ENCODE peak calls at places on chromosomes 5 and 9, in nine cellular contexts. One of them, this sample, is unnamed.

GRCh38 chr9:94932647-94933415 is 206.3 kb downstream of the AOPEP start:
- DNase-seq in ascending aorta: no peak
- DNase-seq in RKO: no peak
- DNase-seq in germinal center: no peak
- DNase-seq in activated CD4-positive, alpha-beta T cell treated with anti-CD3 and anti-CD28 coated beads for 24 hours: no peak
- DNase-seq in AG04450: no peak
- DNase-seq in colonic mucosa: peak
- DNase-seq in upper lobe of right lung: no peak
- DNase-seq in cardiac muscle cell: no peak
- DNase-seq in this sample: no peak

GRCh38 chr9:93896093-93896492 is 59.1 kb downstream of the BARX1 start:
- DNase-seq in germinal center: peak
- DNase-seq in colonic mucosa: no peak
- DNase-seq in activated CD4-positive, alpha-beta T cell treated with anti-CD3 and anti-CD28 coated beads for 24 hours: no peak
- DNase-seq in upper lobe of right lung: peak
- DNase-seq in RKO: no peak
- DNase-seq in cardiac muscle cell: no peak
- DNase-seq in ascending aorta: no peak
- DNase-seq in AG04450: no peak
- DNase-seq in this sample: no peak

GRCh38 chr9:106019702-106020101 is 325.4 kb downstream of the TMEM38B start:
- DNase-seq in germinal center: no peak
- DNase-seq in upper lobe of right lung: no peak
- DNase-seq in ascending aorta: no peak
- DNase-seq in RKO: no peak
- DNase-seq in AG04450: no peak
- DNase-seq in activated CD4-positive, alpha-beta T cell treated with anti-CD3 and anti-CD28 coated beads for 24 hours: no peak
- DNase-seq in colonic mucosa: no peak
- DNase-seq in cardiac muscle cell: no peak
- DNase-seq in this sample: no peak

GRCh38 chr9:123739387-123739786 is 190.5 kb downstream of the DENND1A start:
- DNase-seq in upper lobe of right lung: no peak
- DNase-seq in colonic mucosa: no peak
- DNase-seq in activated CD4-positive, alpha-beta T cell treated with anti-CD3 and anti-CD28 coated beads for 24 hours: no peak
- DNase-seq in germinal center: no peak
- DNase-seq in AG04450: no peak
- DNase-seq in ascending aorta: no peak
- DNase-seq in cardiac muscle cell: no peak
- DNase-seq in RKO: no peak
- DNase-seq in this sample: no peak

GRCh38 chr9:36876056-36876455 is 158.0 kb downstream of the PAX5 start:
- DNase-seq in AG04450: no peak
- DNase-seq in RKO: no peak
- DNase-seq in germinal center: no peak
- DNase-seq in activated CD4-positive, alpha-beta T cell treated with anti-CD3 and anti-CD28 coated beads for 24 hours: no peak
- DNase-seq in colonic mucosa: no peak
- DNase-seq in ascending aorta: no peak
- DNase-seq in upper lobe of right lung: peak
- DNase-seq in cardiac muscle cell: no peak
- DNase-seq in this sample: no peak

GRCh38 chr9:124187311-124187710 is 70.4 kb upstream of the NEK6 start:
- DNase-seq in activated CD4-positive, alpha-beta T cell treated with anti-CD3 and anti-CD28 coated beads for 24 hours: no peak
- DNase-seq in cardiac muscle cell: no peak
- DNase-seq in ascending aorta: no peak
- DNase-seq in RKO: no peak
- DNase-seq in germinal center: no peak
- DNase-seq in upper lobe of right lung: no peak
- DNase-seq in AG04450: no peak
- DNase-seq in colonic mucosa: no peak
- DNase-seq in this sample: no peak

GRCh38 chr9:110936719-110937452 is 101.4 kb downstream of the LPAR1 start:
- DNase-seq in cardiac muscle cell: peak
- DNase-seq in activated CD4-positive, alpha-beta T cell treated with anti-CD3 and anti-CD28 coated beads for 24 hours: no peak
- DNase-seq in AG04450: no peak
- DNase-seq in upper lobe of right lung: no peak
- DNase-seq in colonic mucosa: no peak
- DNase-seq in germinal center: no peak
- DNase-seq in RKO: no peak
- DNase-seq in ascending aorta: no peak
- DNase-seq in this sample: no peak

GRCh38 chr5:107671742-107672211 is 1.0 kb upstream of the EFNA5 start:
- DNase-seq in colonic mucosa: no peak
- DNase-seq in RKO: peak
- DNase-seq in upper lobe of right lung: no peak
- DNase-seq in activated CD4-positive, alpha-beta T cell treated with anti-CD3 and anti-CD28 coated beads for 24 hours: no peak
- DNase-seq in AG04450: no peak
- DNase-seq in cardiac muscle cell: peak
- DNase-seq in ascending aorta: no peak
- DNase-seq in germinal center: peak
- DNase-seq in this sample: no peak

GRCh38 chr9:70639853-70640814 is 225.7 kb upstream of the KLF9 start:
- DNase-seq in germinal center: no peak
- DNase-seq in AG04450: peak
- DNase-seq in RKO: peak
- DNase-seq in activated CD4-positive, alpha-beta T cell treated with anti-CD3 and anti-CD28 coated beads for 24 hours: no peak
- DNase-seq in cardiac muscle cell: peak
- DNase-seq in colonic mucosa: no peak
- DNase-seq in ascending aorta: no peak
- DNase-seq in upper lobe of right lung: no peak
- DNase-seq in this sample: peak

GRCh38 chr5:157100140-157100679 is 8.6 kb downstream of the HAVCR2 start:
- DNase-seq in colonic mucosa: no peak
- DNase-seq in AG04450: no peak
- DNase-seq in upper lobe of right lung: no peak
- DNase-seq in RKO: peak
- DNase-seq in germinal center: no peak
- DNase-seq in cardiac muscle cell: peak
- DNase-seq in ascending aorta: no peak
- DNase-seq in activated CD4-positive, alpha-beta T cell treated with anti-CD3 and anti-CD28 coated beads for 24 hours: no peak
- DNase-seq in this sample: peak

GRCh38 chr5:177367323-177367848 is 9.7 kb downstream of the RGS14 start:
- DNase-seq in activated CD4-positive, alpha-beta T cell treated with anti-CD3 and anti-CD28 coated beads for 24 hours: no peak
- DNase-seq in colonic mucosa: no peak
- DNase-seq in AG04450: no peak
- DNase-seq in ascending aorta: no peak
- DNase-seq in upper lobe of right lung: no peak
- DNase-seq in RKO: no peak
- DNase-seq in cardiac muscle cell: no peak
- DNase-seq in germinal center: no peak
- DNase-seq in this sample: no peak

GRCh38 chr9:90787771-90788460 is 13.7 kb upstream of the SYK start:
- DNase-seq in activated CD4-positive, alpha-beta T cell treated with anti-CD3 and anti-CD28 coated beads for 24 hours: no peak
- DNase-seq in germinal center: no peak
- DNase-seq in colonic mucosa: no peak
- DNase-seq in AG04450: no peak
- DNase-seq in RKO: no peak
- DNase-seq in ascending aorta: no peak
- DNase-seq in upper lobe of right lung: no peak
- DNase-seq in cardiac muscle cell: no peak
- DNase-seq in this sample: no peak

GRCh38 chr9:88481933-88482332 is 53.0 kb upstream of the NXNL2 start:
- DNase-seq in upper lobe of right lung: no peak
- DNase-seq in RKO: no peak
- DNase-seq in ascending aorta: no peak
- DNase-seq in activated CD4-positive, alpha-beta T cell treated with anti-CD3 and anti-CD28 coated beads for 24 hours: no peak
- DNase-seq in germinal center: no peak
- DNase-seq in cardiac muscle cell: no peak
- DNase-seq in AG04450: no peak
- DNase-seq in colonic mucosa: no peak
- DNase-seq in this sample: no peak

GRCh38 chr5:6686916-6687409 is 26.3 kb upstream of the TENT4A start:
- DNase-seq in cardiac muscle cell: peak
- DNase-seq in activated CD4-positive, alpha-beta T cell treated with anti-CD3 and anti-CD28 coated beads for 24 hours: no peak
- DNase-seq in ascending aorta: no peak
- DNase-seq in germinal center: no peak
- DNase-seq in upper lobe of right lung: no peak
- DNase-seq in AG04450: no peak
- DNase-seq in RKO: no peak
- DNase-seq in colonic mucosa: no peak
- DNase-seq in this sample: peak

GRCh38 chr9:119078015-119078414 is 291.2 kb downstream of the BRINP1 start:
- DNase-seq in RKO: no peak
- DNase-seq in upper lobe of right lung: no peak
- DNase-seq in ascending aorta: no peak
- DNase-seq in activated CD4-positive, alpha-beta T cell treated with anti-CD3 and anti-CD28 coated beads for 24 hours: no peak
- DNase-seq in germinal center: no peak
- DNase-seq in AG04450: no peak
- DNase-seq in colonic mucosa: no peak
- DNase-seq in cardiac muscle cell: no peak
- DNase-seq in this sample: no peak

GRCh38 chr9:99595796-99596195 is 225.9 kb upstream of the NR4A3 start:
- DNase-seq in cardiac muscle cell: no peak
- DNase-seq in activated CD4-positive, alpha-beta T cell treated with anti-CD3 and anti-CD28 coated beads for 24 hours: no peak
- DNase-seq in upper lobe of right lung: no peak
- DNase-seq in germinal center: peak
- DNase-seq in RKO: no peak
- DNase-seq in ascending aorta: no peak
- DNase-seq in colonic mucosa: no peak
- DNase-seq in AG04450: no peak
- DNase-seq in this sample: no peak